ENCODE peak calls at places on chromosome 1, in seven cellular contexts. Z, B, I, N, L, M and G are unnamed samples.

GRCh38 chr1:224380003-224380402 is 23.3 kb downstream of the CNIH4 start:
- DNase-seq in Z (no peak), B (no peak), I (no peak), N (peak; percentile 75), L (no peak), M (no peak), G (peak; percentile 41)

GRCh38 chr1:103107696-103108524 is at the start of gene COL11A1:
- DNase-seq in Z (no peak), B (no peak), I (no peak), N (no peak), L (no peak), M (no peak), G (peak; percentile 58)

GRCh38 chr1:244329591-244330317 is 122.0 kb downstream of the ADSS2 start:
- DNase-seq in Z (no peak), B (no peak), I (no peak), N (no peak), L (no peak), M (no peak), G (no peak)

GRCh38 chr1:248618878-248619277 is 16.0 kb downstream of the OR2T11 start:
- DNase-seq in Z (peak; percentile 23), B (no peak), I (peak; percentile 48), N (no peak), L (peak; percentile 70), M (peak; percentile 24), G (peak; percentile 50)

GRCh38 chr1:85321237-85321964 is 45.0 kb upstream of the BCL10 start:
- DNase-seq in Z (no peak), B (no peak), I (no peak), N (no peak), L (no peak), M (no peak), G (no peak)

GRCh38 chr1:157359309-157360020 is 192.8 kb downstream of the FCRL5 start:
- DNase-seq in Z (no peak), B (no peak), I (no peak), N (no peak), L (peak; percentile 27), M (no peak), G (no peak)

GRCh38 chr1:79129914-79130313 is 123.4 kb upstream of the ADGRL4 start:
- DNase-seq in Z (no peak), B (no peak), I (no peak), N (no peak), L (no peak), M (no peak), G (no peak)

GRCh38 chr1:211886551-211886950 is 56.0 kb upstream of the LPGAT1 start:
- DNase-seq in Z (no peak), B (no peak), I (no peak), N (no peak), L (no peak), M (no peak), G (no peak)

GRCh38 chr1:226443439-226443838 is 35.5 kb upstream of the PARP1 start:
- DNase-seq in Z (no peak), B (no peak), I (no peak), N (no peak), L (no peak), M (no peak), G (no peak)

GRCh38 chr1:115865704-115866380 is 24.9 kb upstream of the NHLH2 start:
- DNase-seq in Z (no peak), B (no peak), I (no peak), N (no peak), L (no peak), M (no peak), G (no peak)

GRCh38 chr1:20483833-20484525 is 2.0 kb downstream of the CAMK2N1 start:
- DNase-seq in Z (no peak), B (no peak), I (peak; percentile 59), N (no peak), L (peak; percentile 32), M (no peak), G (peak; percentile 84)

GRCh38 chr1:156101880-156102279 is 12.6 kb upstream of the LMNA start:
- DNase-seq in Z (no peak), B (peak; percentile 78), I (peak; percentile 67), N (no peak), L (no peak), M (no peak), G (no peak)

GRCh38 chr1:205994342-205994741 is 8.9 kb downstream of the RAB7B start:
- DNase-seq in Z (no peak), B (no peak), I (no peak), N (no peak), L (no peak), M (peak; percentile 23), G (no peak)

GRCh38 chr1:53324321-53324720 is 3.5 kb downstream of the LRP8 start:
- DNase-seq in Z (no peak), B (no peak), I (no peak), N (no peak), L (no peak), M (no peak), G (no peak)

GRCh38 chr1:109917429-109918076 is 6.9 kb downstream of the CSF1 start:
- DNase-seq in Z (no peak), B (peak; percentile 36), I (no peak), N (no peak), L (no peak), M (no peak), G (no peak)

GRCh38 chr1:55582078-55582477 is 366.9 kb upstream of the USP24 start:
- DNase-seq in Z (no peak), B (no peak), I (no peak), N (no peak), L (no peak), M (no peak), G (no peak)

GRCh38 chr1:12690156-12690555 is 25.8 kb upstream of the AADACL3 start:
- DNase-seq in Z (no peak), B (no peak), I (no peak), N (no peak), L (peak; percentile 8), M (no peak), G (no peak)

GRCh38 chr1:242723044-242723742 is 198.7 kb upstream of the PLD5 start:
- DNase-seq in Z (no peak), B (no peak), I (no peak), N (no peak), L (no peak), M (no peak), G (no peak)

GRCh38 chr1:36223373-36223995 is 759 bp upstream of the THRAP3 start:
- DNase-seq in Z (peak; percentile 33), B (no peak), I (no peak), N (peak; percentile 39), L (peak; percentile 21), M (no peak), G (no peak)

GRCh38 chr1:60765204-60765603 is 317.2 kb upstream of the NFIA start:
- DNase-seq in Z (no peak), B (no peak), I (no peak), N (no peak), L (peak; percentile 20), M (no peak), G (peak; percentile 27)

GRCh38 chr1:3609016-3609768 is 2.1 kb downstream of the MEGF6 start:
- DNase-seq in Z (no peak), B (no peak), I (no peak), N (no peak), L (no peak), M (no peak), G (no peak)

GRCh38 chr1:119712342-119713038 is 756 bp downstream of the PHGDH start:
- DNase-seq in Z (peak; percentile 48), B (peak; percentile 94), I (peak; percentile 86), N (no peak), L (peak; percentile 65), M (peak; percentile 70), G (peak; percentile 87)

GRCh38 chr1:229148041-229148671 is 122.8 kb upstream of the RAB4A start:
- DNase-seq in Z (no peak), B (no peak), I (peak; percentile 65), N (no peak), L (no peak), M (peak; percentile 19), G (no peak)

GRCh38 chr1:206846475-206846874 is 18.9 kb upstream of the IL20 start:
- DNase-seq in Z (no peak), B (no peak), I (no peak), N (no peak), L (no peak), M (no peak), G (no peak)

DNA sequence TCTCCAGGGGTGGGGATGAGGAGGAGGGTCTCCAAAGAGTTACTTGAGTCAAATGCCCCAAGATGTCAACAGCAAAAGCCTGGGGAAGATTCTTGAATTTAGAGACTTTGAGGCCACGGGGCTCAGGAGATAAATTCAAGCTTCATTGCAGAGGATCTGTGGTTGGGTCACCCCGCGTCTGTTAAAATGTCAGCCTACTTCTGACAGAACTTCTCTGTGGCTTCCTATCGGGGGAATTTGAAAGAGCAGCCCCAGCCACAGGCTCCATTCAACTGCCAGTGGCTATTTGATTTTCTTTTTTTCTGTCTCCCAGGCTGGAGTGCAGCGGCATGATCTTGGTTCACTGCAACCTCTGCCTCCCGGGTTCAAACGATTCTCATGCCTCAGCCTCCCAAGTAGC is 62.5 kb upstream of the EFHD2 start:
- DNase-seq in Z (no peak), B (no peak), I (no peak), N (no peak), L (no peak), M (no peak), G (no peak)
- TF ChIP-seq EP300 in Z (no peak), B (no peak), I (no peak), N (no peak), L (no peak), M (no peak), G (no peak)

GRCh38 chr1:41613646-41614592 is 129.4 kb upstream of the EDN2 start:
- DNase-seq in Z (no peak), B (peak; percentile 33), I (no peak), N (no peak), L (no peak), M (no peak), G (no peak)
- TF ChIP-seq EP300 in Z (no peak), B (no peak), I (no peak), N (no peak), L (no peak), M (no peak), G (no peak)

GRCh38 chr1:98322966-98323365 is 338.6 kb upstream of the SNX7 start:
- DNase-seq in Z (no peak), B (no peak), I (no peak), N (no peak), L (no peak), M (no peak), G (no peak)
- TF ChIP-seq EP300 in Z (no peak), B (no peak), I (no peak), N (no peak), L (no peak), M (no peak), G (no peak)

GRCh38 chr1:188429385-188429784 is 1600.6 kb downstream of the PLA2G4A start:
- DNase-seq in Z (no peak), B (no peak), I (no peak), N (no peak), L (no peak), M (no peak), G (no peak)
- TF ChIP-seq EP300 in Z (no peak), B (no peak), I (no peak), N (no peak), L (no peak), M (no peak), G (no peak)

GRCh38 chr1:164137273-164137947 is 421.6 kb upstream of the PBX1 start:
- DNase-seq in Z (no peak), B (no peak), I (no peak), N (peak; percentile 1), L (no peak), M (no peak), G (no peak)

GRCh38 chr1:164141717-164142268 is 417.2 kb upstream of the PBX1 start:
- DNase-seq in Z (no peak), B (no peak), I (no peak), N (no peak), L (no peak), M (no peak), G (no peak)
- TF ChIP-seq EP300 in Z (no peak), B (no peak), I (no peak), N (no peak), L (no peak), M (no peak), G (no peak)